ENCODE peak calls at places on chromosomes 5 and 9, in nine cellular contexts. V is posterior vena cava; R is heart right ventricle; E is NCI-H1694 treated with DMSO at 0.1 percent for 48 hours; H is stimulated activated CD4-positive, alpha-beta T cell treated with anti-CD3 and anti-CD28 coated beads, Interleukin-1b, Interleukin-23, amount 100 ng/mL, for 4 hours; N is stimulated activated CD8-positive, alpha-beta memory T cell treated with anti-CD3 and anti-CD28 coated beads, Interleukin-2, amount 100 ng/mL, for 1 hour; Z is endothelial cell; T is uterus; W is NCI-H510A treated with DMSO at 0.1 percent for 48 hours. Y is an unnamed sample.

GRCh38 chr5:98997000-98997399 is 68.2 kb upstream of the CHD1 start:
- DNase-seq in V (no peak), R (no peak), E (no peak), H (no peak), N (no peak), Z (no peak), T (no peak), W (no peak), Y (no peak)

GRCh38 chr9:19998153-19998552 is 209.3 kb upstream of the SLC24A2 start:
- DNase-seq in V (no peak), R (no peak), E (no peak), H (no peak), N (no peak), Z (no peak), T (no peak), W (no peak), Y (no peak)

GRCh38 chr5:128494516-128494915 is 43.5 kb downstream of the FBN2 start:
- DNase-seq in V (no peak), R (no peak), E (no peak), H (no peak), N (no peak), Z (peak; percentile 15), T (no peak), W (no peak), Y (no peak)

GRCh38 chr5:142015781-142016533 is 3.1 kb upstream of the GNPDA1 start:
- DNase-seq in V (no peak), R (no peak), E (no peak), H (no peak), N (no peak), Z (no peak), T (no peak), W (no peak), Y (no peak)

GRCh38 chr9:37061763-37062162 is 27.7 kb upstream of the PAX5 start:
- DNase-seq in V (no peak), R (no peak), E (no peak), H (no peak), N (no peak), Z (no peak), T (no peak), W (no peak), Y (no peak)

GRCh38 chr9:79023134-79023577 is 548.6 kb upstream of the TLE4 start:
- DNase-seq in V (no peak), R (no peak), E (no peak), H (no peak), N (no peak), Z (no peak), T (no peak), W (no peak), Y (no peak)

GRCh38 chr5:132327278-132327959 is 33.2 kb downstream of the SLC22A4 start:
- DNase-seq in V (no peak), R (no peak), E (no peak), H (no peak), N (no peak), Z (no peak), T (no peak), W (no peak), Y (no peak)

GRCh38 chr5:113526421-113526820 is 12.9 kb downstream of the YTHDC2 start:
- DNase-seq in V (no peak), R (no peak), E (no peak), H (no peak), N (no peak), Z (no peak), T (no peak), W (no peak), Y (peak; percentile 11)

GRCh38 chr9:122392714-122393113 is 21.9 kb downstream of the PTGS1 start:
- DNase-seq in V (no peak), R (no peak), E (no peak), H (no peak), N (no peak), Z (no peak), T (no peak), W (no peak), Y (no peak)

GRCh38 chr5:68730220-68731010 is 363.4 kb upstream of the SLC30A5 start:
- DNase-seq in V (no peak), R (no peak), E (peak; percentile 45), H (no peak), N (no peak), Z (no peak), T (peak; percentile 52), W (no peak), Y (no peak)

GRCh38 chr9:127917603-127918002 is 762 bp upstream of the ST6GALNAC4 start:
- DNase-seq in V (no peak), R (no peak), E (no peak), H (no peak), N (no peak), Z (no peak), T (no peak), W (no peak), Y (no peak)

GRCh38 chr9:99294850-99295461 is 72.9 kb downstream of the SEC61B start:
- DNase-seq in V (no peak), R (no peak), E (peak; percentile 0), H (no peak), N (no peak), Z (no peak), T (no peak), W (no peak), Y (no peak)

GRCh38 chr5:393846-394275 is 49.1 kb upstream of the EXOC3 start:
- DNase-seq in V (peak; percentile 35), R (no peak), E (no peak), H (no peak), N (no peak), Z (no peak), T (no peak), W (no peak), Y (no peak)

GRCh38 chr5:94802450-94802849 is 184.0 kb downstream of the SLF1 start:
- DNase-seq in V (no peak), R (no peak), E (no peak), H (no peak), N (no peak), Z (no peak), T (no peak), W (no peak), Y (peak; percentile 49)

GRCh38 chr9:89806371-89807100 is 201.7 kb downstream of the GADD45G start:
- DNase-seq in V (no peak), R (no peak), E (no peak), H (no peak), N (no peak), Z (no peak), T (no peak), W (no peak), Y (no peak)

GRCh38 chr9:75088646-75089368 is 493 bp downstream of the OSTF1 start:
- DNase-seq in V (peak; percentile 92), R (peak; percentile 75), E (no peak), H (no peak), N (peak; percentile 35), Z (no peak), T (peak; percentile 55), W (peak; percentile 38), Y (no peak)

GRCh38 chr5:9546973-9547947 is 1.4 kb upstream of the SEMA5A start:
- DNase-seq in V (no peak), R (peak; percentile 30), E (no peak), H (no peak), N (no peak), Z (peak; percentile 10), T (no peak), W (no peak), Y (no peak)